ENCODE peak calls at places on chromosomes 4 and X, in nine cellular contexts. F is stimulated activated CD4-positive, alpha-beta T cell treated with anti-CD3 and anti-CD28 coated beads, Interleukin-1b, Interleukin-23, amount 100 ng/mL, for 1 hour; V is HEK293T; E is activated CD8-positive, alpha-beta memory T cell treated with anti-CD3 and anti-CD28 coated beads for 24 hours; Z is B cell; W is stimulated activated CD8-positive, alpha-beta memory T cell treated with anti-CD3 and anti-CD28 coated beads, Interleukin-4, amount 100 ng/mL, for 1 hour; R is uterus; S is GM13976; M is central memory CD4-positive, alpha-beta T cell. J is an unnamed sample.

GRCh38 chr4:114146947-114147618 is 167.6 kb upstream of the ARSJ start:
- DNase-seq in F (no peak), V (no peak), E (no peak), Z (no peak), W (no peak), R (no peak), S (no peak), M (no peak), J (no peak)

GRCh38 chrX:45200741-45201234 is at the start of gene DIPK2B:
- DNase-seq in F (no peak), V (no peak), E (no peak), Z (no peak), W (no peak), R (no peak), S (no peak), M (no peak), J (no peak)

GRCh38 chr4:73477176-73477575 is 4.4 kb upstream of the AFM start:
- DNase-seq in F (no peak), V (no peak), E (no peak), Z (no peak), W (no peak), R (no peak), S (no peak), M (no peak), J (no peak)

GRCh38 chr4:183637461-183637860 is 21.5 kb downstream of the RWDD4 start:
- DNase-seq in F (no peak), V (no peak), E (no peak), Z (no peak), W (no peak), R (no peak), S (no peak), M (no peak), J (no peak)

GRCh38 chr4:85684676-85685075 is 209.7 kb downstream of the ARHGAP24 start:
- DNase-seq in F (no peak), V (no peak), E (no peak), Z (no peak), W (no peak), R (no peak), S (no peak), M (no peak), J (no peak)

GRCh38 chr4:51831133-51831532 is 11.8 kb upstream of the DCUN1D4 start:
- DNase-seq in F (peak; percentile 40), V (peak; percentile 38), E (peak; percentile 82), Z (peak; percentile 72), W (peak; percentile 42), R (peak; percentile 64), S (no peak), M (peak; percentile 44), J (peak; percentile 64)

GRCh38 chr4:107937040-107937439 is 5.7 kb downstream of the CYP2U1 start:
- DNase-seq in F (no peak), V (no peak), E (no peak), Z (no peak), W (no peak), R (no peak), S (peak; percentile 30), M (no peak), J (no peak)

GRCh38 chrX:54482839-54483593 is 13.0 kb downstream of the FGD1 start:
- DNase-seq in F (no peak), V (no peak), E (no peak), Z (no peak), W (no peak), R (peak; percentile 19), S (no peak), M (no peak), J (no peak)

GRCh38 chr4:25867781-25868180 is 5.0 kb upstream of the SEL1L3 start:
- DNase-seq in F (no peak), V (no peak), E (no peak), Z (peak; percentile 7), W (no peak), R (no peak), S (no peak), M (no peak), J (no peak)

GRCh38 chr4:118400362-118400761 is 47.6 kb upstream of the PRSS12 start:
- DNase-seq in F (no peak), V (no peak), E (no peak), Z (no peak), W (no peak), R (no peak), S (no peak), M (no peak), J (no peak)

GRCh38 chr4:101411926-101412325 is 64.6 kb upstream of the PPP3CA start:
- DNase-seq in F (no peak), V (no peak), E (no peak), Z (no peak), W (no peak), R (no peak), S (no peak), M (no peak), J (no peak)

GRCh38 chr4:61520176-61520575 is 320.1 kb downstream of the ADGRL3 start:
- DNase-seq in F (no peak), V (no peak), E (no peak), Z (no peak), W (no peak), R (no peak), S (no peak), M (no peak), J (no peak)

GRCh38 chr4:127622621-127622922 is 10.2 kb upstream of the INTU start:
- DNase-seq in F (no peak), V (peak; percentile 74), E (no peak), Z (no peak), W (no peak), R (no peak), S (no peak), M (no peak), J (no peak)

GRCh38 chr4:183200453-183200852 is 101.4 kb downstream of the WWC2 start:
- DNase-seq in F (no peak), V (no peak), E (no peak), Z (no peak), W (no peak), R (peak; percentile 25), S (no peak), M (no peak), J (no peak)

GRCh38 chr4:122015203-122015602 is 63.3 kb upstream of the TRPC3 start:
- DNase-seq in F (no peak), V (no peak), E (no peak), Z (no peak), W (no peak), R (no peak), S (no peak), M (no peak), J (no peak)

GRCh38 chr4:185332575-185333464 is 62.9 kb downstream of the LRP2BP start:
- DNase-seq in F (no peak), V (no peak), E (no peak), Z (no peak), W (no peak), R (no peak), S (peak; percentile 32), M (no peak), J (no peak)

GRCh38 chr4:102687373-102687981 is 73.3 kb downstream of the MANBA start:
- DNase-seq in F (no peak), V (no peak), E (no peak), Z (no peak), W (no peak), R (no peak), S (peak; percentile 26), M (no peak), J (no peak)

GRCh38 chrX:7586126-7586525 is 256.8 kb upstream of the VCX start:
- DNase-seq in F (no peak), V (no peak), E (no peak), Z (no peak), W (no peak), R (no peak), S (peak; percentile 26), M (no peak), J (no peak)

GRCh38 chr4:4533461-4534169 is 8.2 kb downstream of the STX18 start:
- DNase-seq in F (no peak), V (no peak), E (no peak), Z (no peak), W (no peak), R (no peak), S (no peak), M (no peak), J (no peak)